ENCODE peak calls at places on chromosomes 13 and 19, in eight cellular contexts. E, P, M, N, O, U, L and T are unnamed samples.

GRCh38 chr13:80630685-80631121 is 289.8 kb upstream of the SPRY2 start:
- DNase-seq in N (no peak), M (no peak), L (no peak), O (no peak), P (no peak), E (no peak), U (peak), T (no peak)

GRCh38 chr19:2811735-2812413 is 7.8 kb upstream of the ZNF554 start:
- DNase-seq in P (no peak), U (no peak), M (no peak), O (no peak), L (no peak), N (no peak), E (no peak), T (no peak)

GRCh38 chr19:46944918-46945628 is 74.6 kb upstream of the NPAS1 start:
- DNase-seq in O (no peak), M (no peak), L (no peak), U (peak), P (peak), N (no peak), E (no peak), T (no peak)

GRCh38 chr13:49052801-49053200 is 77.1 kb downstream of the FNDC3A start:
- DNase-seq in O (no peak), L (no peak), E (no peak), U (no peak), P (no peak), M (no peak), N (no peak), T (no peak)

GRCh38 chr19:45860359-45861259 is 2.3 kb downstream of the SYMPK start:
- DNase-seq in N (no peak), O (no peak), L (no peak), E (no peak), P (no peak), M (no peak), U (no peak), T (no peak)

GRCh38 chr19:48608798-48609263 is 2.3 kb downstream of the SPACA4 start:
- DNase-seq in E (no peak), M (peak), U (peak), O (no peak), N (no peak), L (peak), P (peak), T (peak)

GRCh38 chr19:54114340-54114826 is 1.1 kb downstream of the TFPT start:
- DNase-seq in L (peak), N (no peak), M (no peak), P (peak), O (no peak), E (no peak), U (peak), T (peak)

GRCh38 chr19:55082023-55082851 is 6.6 kb downstream of the EPS8L1 start:
- DNase-seq in U (peak), N (no peak), O (no peak), L (no peak), P (peak), E (no peak), M (no peak), T (peak)

GRCh38 chr19:12994701-12995595 is at the start of gene NFIX:
- DNase-seq in L (no peak), E (peak), M (no peak), N (no peak), U (no peak), O (no peak), P (peak), T (no peak)

GRCh38 chr13:48370815-48371214 is 42.1 kb downstream of the LPAR6 start:
- DNase-seq in M (no peak), P (no peak), U (no peak), O (no peak), E (no peak), L (no peak), N (no peak), T (no peak)

GRCh38 chr13:31962661-31963345 is 68.8 kb upstream of the FRY start:
- DNase-seq in O (no peak), E (no peak), P (no peak), L (no peak), U (peak), M (no peak), N (no peak), T (no peak)

GRCh38 chr13:41216160-41216559 is 21.8 kb upstream of the KBTBD7 start:
- DNase-seq in U (no peak), O (no peak), M (no peak), E (no peak), N (no peak), P (no peak), L (no peak), T (no peak)

GRCh38 chr13:98541211-98541610 is 35.7 kb downstream of the STK24 start:
- DNase-seq in M (no peak), L (no peak), O (no peak), E (no peak), P (no peak), N (no peak), U (no peak), T (no peak)

GRCh38 chr19:31378404-31378803 is 29.2 kb upstream of the TSHZ3 start:
- DNase-seq in N (no peak), M (no peak), L (no peak), U (peak), E (no peak), O (peak), P (no peak), T (no peak)

GRCh38 chr13:72561791-72562190 is 165.6 kb downstream of the MZT1 start:
- DNase-seq in M (no peak), O (no peak), N (no peak), E (no peak), U (no peak), P (no peak), L (no peak), T (no peak)

GRCh38 chr19:40236366-40236765 is 9.9 kb upstream of the CCNP start:
- DNase-seq in M (no peak), N (no peak), U (no peak), P (no peak), L (no peak), E (no peak), O (no peak), T (no peak)

GRCh38 chr19:40234429-40235237 is 8.1 kb upstream of the CCNP start:
- DNase-seq in N (no peak), U (no peak), O (no peak), M (no peak), E (no peak), L (no peak), P (no peak), T (no peak)

GRCh38 chr19:40233811-40234389 is 7.4 kb upstream of the CCNP start:
- DNase-seq in U (no peak), P (no peak), N (no peak), L (no peak), M (no peak), O (no peak), E (no peak), T (no peak)

GRCh38 chr19:40236026-40236355 is 9.5 kb upstream of the CCNP start:
- DNase-seq in P (no peak), M (no peak), O (no peak), L (no peak), E (no peak), N (no peak), U (no peak), T (no peak)

DNA sequence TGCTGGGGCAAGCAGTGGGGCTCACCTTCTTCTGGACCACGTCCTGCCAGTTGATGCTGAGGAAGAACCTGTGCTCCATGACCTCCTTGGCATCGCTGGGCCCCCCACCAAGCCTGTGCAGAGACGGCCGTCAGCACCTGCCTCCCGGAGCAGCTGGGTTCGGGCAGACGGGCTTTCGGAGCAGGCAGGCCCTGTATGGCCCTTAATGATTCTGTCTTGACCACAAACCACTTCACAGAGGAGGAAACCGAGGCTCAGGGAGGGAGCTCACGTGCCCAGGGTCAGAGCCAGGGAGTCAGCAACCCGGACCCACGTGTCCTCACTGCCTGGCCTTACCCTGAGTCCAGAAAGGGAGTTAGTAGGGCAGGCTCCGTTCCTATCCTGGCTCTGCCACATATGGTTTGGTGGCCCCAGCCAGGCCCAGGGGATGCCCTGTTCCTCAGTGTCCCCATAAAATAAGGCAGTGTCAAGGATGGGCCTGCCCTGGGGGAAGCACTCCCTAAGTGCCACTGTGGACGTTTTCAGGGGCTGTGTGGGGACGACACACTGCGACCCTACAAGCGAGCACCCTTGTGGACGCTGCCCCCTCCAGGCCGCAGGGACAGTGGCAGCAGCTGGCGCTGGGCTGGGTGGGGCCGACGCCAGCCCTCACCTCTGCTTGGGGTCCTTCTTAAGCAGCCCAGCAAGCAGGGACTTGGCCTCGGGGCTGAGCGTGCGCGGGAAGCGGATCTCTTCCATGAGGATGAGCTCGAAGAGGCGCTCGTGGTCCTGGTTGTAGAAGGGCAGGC is 8.9 kb upstream of the CCNP start:
- DNase-seq in E (no peak), M (no peak), O (no peak), P (peak), N (no peak), U (no peak), L (no peak), T (no peak)
- TF ChIP-seq CTCF in E (peak), M (peak), O (peak), P (peak), N (peak), U (peak), L (no peak), T (peak)

GRCh38 chr19:56832352-56832928 is 8.1 kb downstream of the PEG3 start:
- DNase-seq in O (no peak), E (no peak), N (no peak), U (no peak), M (no peak), L (no peak), P (no peak), T (no peak)

GRCh38 chr19:56827708-56828107 is 12.8 kb downstream of the PEG3 start:
- DNase-seq in M (no peak), O (no peak), P (no peak), E (no peak), L (no peak), U (no peak), N (no peak), T (no peak)

GRCh38 chr19:56829586-56829985 is 10.9 kb downstream of the PEG3 start:
- DNase-seq in M (no peak), P (no peak), O (no peak), E (no peak), U (no peak), N (no peak), L (no peak), T (no peak)

GRCh38 chr19:56834564-56835375 is 5.8 kb downstream of the PEG3 start:
- DNase-seq in L (no peak), N (no peak), U (no peak), P (no peak), M (no peak), O (no peak), E (no peak), T (no peak)

GRCh38 chr19:56831279-56831678 is 9.2 kb downstream of the PEG3 start:
- DNase-seq in E (no peak), U (no peak), P (no peak), M (no peak), N (no peak), O (no peak), L (no peak), T (no peak)
- TF ChIP-seq CTCF in E (no peak), U (no peak), P (no peak), M (no peak), N (no peak), O (no peak), L (no peak), T (no peak)

DNA sequence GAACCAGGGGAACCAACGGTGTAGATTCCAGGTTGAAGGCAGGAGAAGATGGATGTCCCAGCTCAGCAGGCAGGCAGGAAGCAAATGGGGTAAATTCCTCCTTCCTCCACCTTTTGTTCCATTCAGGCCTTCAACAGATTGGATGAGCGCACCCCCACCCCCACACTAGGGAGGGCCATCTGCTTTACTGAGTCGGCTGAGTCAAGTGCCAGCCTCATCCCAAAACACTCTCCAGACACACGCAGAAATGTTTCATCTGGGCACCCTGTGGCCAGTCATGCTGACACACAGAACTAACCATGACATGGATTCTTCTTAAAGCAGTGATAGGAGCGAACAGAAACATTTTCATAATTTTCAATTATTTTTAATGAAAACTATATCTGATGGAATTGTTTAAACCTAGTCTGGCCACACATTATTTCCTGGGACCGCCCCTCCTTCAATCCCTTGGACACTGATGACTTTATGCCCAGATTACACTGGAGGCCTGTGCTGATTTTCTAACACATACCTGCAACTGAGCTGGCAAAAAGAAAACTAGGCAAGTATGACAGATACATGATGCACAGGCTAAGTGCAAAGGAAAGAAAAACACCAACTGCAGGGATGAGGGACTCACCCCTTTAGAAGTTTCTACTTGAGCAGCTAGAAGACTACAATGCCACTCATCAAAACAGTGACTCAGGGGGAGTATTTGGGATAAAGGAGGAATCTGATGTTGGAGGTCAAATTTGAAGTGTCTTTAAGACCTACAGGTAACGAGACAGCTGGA is 154.2 kb downstream of the TNFRSF19 start:
- DNase-seq in L (no peak), P (no peak), O (no peak), U (no peak), E (no peak), M (no peak), N (no peak), T (no peak)
- TF ChIP-seq CTCF in L (no peak), P (no peak), O (no peak), U (no peak), E (no peak), M (no peak), N (no peak), T (no peak)

DNA sequence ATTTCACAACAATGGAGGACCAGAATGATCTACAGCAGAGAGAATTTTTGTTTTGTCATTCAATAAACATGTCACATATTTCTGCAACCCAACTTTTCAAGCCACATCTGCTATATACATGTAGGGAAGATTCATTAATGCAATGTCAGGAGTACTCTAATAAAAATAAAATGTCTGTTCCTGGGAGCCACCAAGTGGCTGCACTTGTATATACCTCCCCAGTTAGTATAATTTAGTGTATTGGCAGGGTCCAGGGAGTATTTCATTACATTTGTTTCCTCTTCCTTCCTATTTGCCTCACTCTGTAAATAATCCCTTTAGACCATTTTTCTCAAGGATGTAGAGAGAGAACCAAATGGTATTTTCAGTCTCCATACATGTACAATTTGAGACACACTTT is 1169.0 kb downstream of the DIAPH3 start:
- DNase-seq in U (no peak), P (no peak), L (no peak), N (no peak), O (no peak), E (no peak), M (no peak), T (no peak)
- TF ChIP-seq CTCF in U (peak), P (peak), L (no peak), N (peak), O (peak), E (peak), M (no peak), T (peak)

GRCh38 chr19:57656346-57656745 is 12.4 kb upstream of the ZSCAN4 start:
- DNase-seq in L (no peak), U (no peak), M (no peak), O (no peak), N (no peak), P (no peak), E (no peak), T (no peak)

GRCh38 chr19:57655443-57655842 is 13.3 kb upstream of the ZSCAN4 start:
- DNase-seq in O (no peak), L (no peak), M (no peak), E (no peak), U (no peak), N (no peak), P (no peak), T (no peak)

GRCh38 chr19:57648336-57649003 is 15.5 kb downstream of the ZNF211 start:
- DNase-seq in N (no peak), U (no peak), P (no peak), O (no peak), L (no peak), M (no peak), E (no peak), T (no peak)

GRCh38 chr19:57653689-57654088 is 15.0 kb upstream of the ZSCAN4 start:
- DNase-seq in U (no peak), E (no peak), L (no peak), N (no peak), O (no peak), M (no peak), P (no peak), T (no peak)

GRCh38 chr19:57651654-57651996 is 17.1 kb upstream of the ZSCAN4 start:
- DNase-seq in N (no peak), M (no peak), U (no peak), O (no peak), P (peak), E (no peak), L (no peak), T (no peak)
- TF ChIP-seq CTCF in N (no peak), M (peak), U (no peak), O (no peak), P (peak), E (no peak), L (no peak), T (no peak)

GRCh38 chr13:28819046-28819747 is 942 bp upstream of the MTUS2 start:
- DNase-seq in E (no peak), M (no peak), N (no peak), L (peak), U (no peak), P (peak), O (no peak), T (no peak)
- TF ChIP-seq CTCF in E (peak), M (no peak), N (no peak), L (no peak), U (peak), P (no peak), O (no peak), T (peak)

GRCh38 chr13:71303144-71303543 is 563.9 kb downstream of the DACH1 start:
- DNase-seq in U (no peak), P (no peak), M (no peak), N (no peak), L (no peak), O (no peak), E (no peak), T (no peak)
- TF ChIP-seq CTCF in U (no peak), P (peak), M (peak), N (no peak), L (no peak), O (peak), E (peak), T (no peak)

GRCh38 chr13:52450793-52451116 is 321 bp upstream of the VPS36 start:
- DNase-seq in P (no peak), O (no peak), M (no peak), U (no peak), E (no peak), N (no peak), L (no peak), T (no peak)
- TF ChIP-seq CTCF in P (no peak), O (no peak), M (no peak), U (no peak), E (no peak), N (no peak), L (no peak), T (no peak)

GRCh38 chr13:91950803-91951202 is 552.4 kb downstream of the GPC5 start:
- DNase-seq in P (no peak), O (no peak), L (no peak), N (no peak), E (no peak), U (no peak), M (no peak), T (no peak)

DNA sequence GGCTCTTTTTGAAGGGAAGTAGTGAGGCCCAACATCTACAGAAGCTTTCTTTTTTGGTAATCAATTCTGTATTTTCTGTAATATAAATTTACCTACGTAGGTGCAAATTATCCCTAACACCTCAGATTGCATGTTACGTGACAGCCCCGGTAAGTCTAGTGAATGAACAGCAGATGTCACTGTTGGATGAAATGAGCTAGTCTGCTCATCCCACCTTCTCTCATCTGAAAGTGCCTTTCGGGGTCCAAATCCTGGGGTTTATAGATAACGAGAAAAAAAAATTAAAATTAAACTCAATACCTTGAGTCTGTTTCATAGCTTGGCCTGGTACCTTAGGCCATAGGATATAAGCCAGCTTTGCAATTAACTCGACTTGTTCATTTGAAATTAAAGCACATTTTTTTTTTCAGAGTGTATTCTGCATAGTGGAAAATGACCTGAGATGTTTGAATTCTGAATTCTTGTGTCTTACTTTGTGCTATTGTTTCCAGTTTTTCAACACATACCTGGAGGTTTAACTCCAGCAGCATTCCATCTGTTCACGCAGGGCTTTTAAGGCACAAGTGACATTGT is 548.2 kb downstream of the GPC5 start:
- DNase-seq in L (peak), N (no peak), O (peak), E (no peak), M (no peak), U (no peak), P (peak), T (peak)
- TF ChIP-seq CTCF in L (peak), N (peak), O (peak), E (peak), M (peak), U (peak), P (peak), T (peak)

GRCh38 chr19:35931874-35932202 is 4.3 kb upstream of the LRFN3 start:
- DNase-seq in E (no peak), L (no peak), O (no peak), P (no peak), U (no peak), M (no peak), N (no peak), T (no peak)
- TF ChIP-seq CTCF in E (no peak), L (no peak), O (no peak), P (no peak), U (no peak), M (no peak), N (no peak), T (peak)